ENCODE peak calls at places on chromosomes 13 and 19, in nine cellular contexts. G is body of pancreas, H is prostate gland, F is transverse colon, Q is spleen, K is IMR-90, N is thyroid gland, S is tibial nerve, J is testis. P is an unnamed sample.

GRCh38 chr13:26484196-26484595 is 73.3 kb upstream of the WASF3 start:
- DNase-seq in F (no peak), Q (no peak), G (no peak), H (no peak), J (no peak), K (no peak), N (no peak), S (no peak), P (no peak)

GRCh38 chr13:39452412-39452811 is 150.6 kb downstream of the LHFPL6 start:
- DNase-seq in S (no peak), Q (no peak), N (no peak), J (no peak), G (no peak), F (no peak), K (no peak), H (no peak), P (no peak)

GRCh38 chr19:13906525-13906904 is 514 bp downstream of the CC2D1A start:
- DNase-seq in G (peak; percentile 64), S (no peak), Q (no peak), H (no peak), K (no peak), F (peak; percentile 82), J (peak; percentile 27), N (peak; percentile 64), P (no peak)

GRCh38 chr13:50910483-50910805 is 853 bp downstream of the RNASEH2B start:
- DNase-seq in S (peak; percentile 16), G (no peak), K (peak; percentile 42), Q (no peak), H (no peak), N (no peak), J (no peak), F (no peak), P (no peak)

GRCh38 chr13:45413826-45414312 is 4.3 kb downstream of the SLC25A30 start:
- DNase-seq in H (no peak), J (no peak), Q (no peak), F (no peak), S (no peak), N (no peak), K (no peak), G (no peak), P (no peak)

GRCh38 chr13:19888799-19889198 is 25.4 kb upstream of the ZMYM5 start:
- DNase-seq in H (no peak), J (no peak), K (peak; percentile 38), S (no peak), Q (no peak), F (no peak), G (no peak), N (no peak), P (no peak)

GRCh38 chr13:95267662-95268369 is 33.4 kb downstream of the ABCC4 start:
- DNase-seq in S (no peak), G (no peak), J (no peak), K (peak; percentile 96), H (peak; percentile 61), Q (no peak), F (peak; percentile 40), N (peak; percentile 13), P (no peak)

GRCh38 chr19:40280608-40281221 is 4.4 kb downstream of the AKT2 start:
- DNase-seq in F (peak; percentile 88), K (no peak), Q (peak; percentile 66), N (peak; percentile 65), G (peak; percentile 39), H (peak; percentile 70), S (no peak), J (peak; percentile 60), P (peak; percentile 84)

GRCh38 chr19:16301999-16302694 is 22.5 kb upstream of the KLF2 start:
- DNase-seq in N (no peak), G (no peak), H (no peak), S (no peak), F (no peak), Q (no peak), K (peak; percentile 54), J (no peak), P (peak; percentile 81)

GRCh38 chr13:112890316-112891131 is 78.5 kb upstream of the MCF2L start:
- DNase-seq in J (no peak), K (no peak), G (no peak), S (no peak), Q (peak; percentile 72), N (no peak), H (no peak), F (no peak), P (no peak)

GRCh38 chr19:29662604-29663404 is 2.5 kb upstream of the PLEKHF1 start:
- DNase-seq in J (peak; percentile 65), K (peak; percentile 94), G (peak; percentile 60), Q (peak; percentile 78), S (peak; percentile 46), H (peak; percentile 80), N (peak; percentile 84), F (peak; percentile 52), P (peak; percentile 71)

GRCh38 chr19:13169769-13170168 is 19.6 kb downstream of the IER2 start:
- DNase-seq in G (no peak), J (no peak), S (no peak), H (no peak), Q (no peak), K (peak; percentile 65), F (peak; percentile 60), N (no peak), P (no peak)

GRCh38 chr19:29263305-29264080 is 50.5 kb upstream of the UQCRFS1 start:
- DNase-seq in G (peak; percentile 45), H (no peak), S (peak; percentile 55), K (peak; percentile 17), F (peak; percentile 34), N (peak; percentile 13), Q (no peak), J (peak; percentile 69), P (peak; percentile 26)

GRCh38 chr19:10137751-10138682 is 18.3 kb upstream of the EIF3G start:
- DNase-seq in J (no peak), Q (no peak), S (no peak), G (no peak), N (no peak), K (no peak), F (no peak), H (no peak), P (no peak)

GRCh38 chr19:20247016-20247683 is 80.1 kb downstream of the ZNF486 start:
- DNase-seq in H (peak; percentile 19), F (no peak), Q (no peak), S (no peak), N (peak; percentile 82), G (peak; percentile 67), J (peak; percentile 72), K (no peak), P (no peak)

GRCh38 chr19:32863841-32864240 is 5.7 kb downstream of the SLC7A9 start:
- DNase-seq in F (no peak), Q (peak; percentile 63), S (no peak), J (no peak), H (no peak), N (no peak), K (no peak), G (no peak), P (no peak)

GRCh38 chr13:90396266-90396665 is 951.2 kb upstream of the MIR17HG start:
- DNase-seq in K (no peak), Q (no peak), N (no peak), J (no peak), F (no peak), H (no peak), G (no peak), S (no peak), P (no peak)

DNA sequence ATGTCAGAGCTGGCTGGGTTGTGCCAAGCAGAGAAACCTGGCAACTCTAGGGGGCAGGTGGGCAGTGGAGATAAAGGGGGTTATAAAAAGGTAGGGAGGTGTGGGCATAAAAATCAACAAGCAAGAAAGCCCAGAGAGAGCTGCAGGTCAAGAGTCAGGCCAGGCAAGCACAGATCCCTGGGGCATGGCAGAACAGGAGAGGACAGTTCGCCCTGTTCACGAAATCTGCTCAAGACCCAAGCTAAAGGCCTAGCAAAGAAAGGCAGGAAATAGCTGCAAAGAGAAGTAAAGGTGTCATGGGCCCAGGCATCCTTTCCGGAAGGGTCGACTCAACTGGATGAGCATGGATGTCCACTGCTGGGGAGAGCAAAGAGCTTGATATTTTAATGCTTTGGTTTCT is 3.4 kb downstream of the MBNL2 start:
- DNase-seq in F (no peak), H (no peak), J (no peak), N (no peak), K (no peak), G (no peak), Q (no peak), S (no peak), P (no peak)
- H3K27me3 ChIP-seq in F (no peaks in the 10 kb centered on the region), H (no peaks in the 10 kb centered on the region), J (no peaks in the 10 kb centered on the region), N (no peaks in the 10 kb centered on the region), K (no peaks in the 10 kb centered on the region), G (no peaks in the 10 kb centered on the region), Q (no peaks in the 10 kb centered on the region), S (no peaks in the 10 kb centered on the region), P (no peaks in the 10 kb centered on the region)

GRCh38 chr13:74922963-74923362 is 559.0 kb downstream of the TBC1D4 start:
- DNase-seq in F (no peak), J (no peak), S (no peak), N (no peak), G (no peak), K (no peak), H (no peak), Q (no peak), P (no peak)
- TF ChIP-seq POLR2A in F (no peak), J (no peak), S (no peak), N (no peak), G (no peak), K (no peak), H (no peak), Q (no peak), P (no peak)

GRCh38 chr13:98976941-98977340 is 923 bp downstream of the DOCK9 start:
- DNase-seq in Q (no peak), N (no peak), G (no peak), J (no peak), S (no peak), H (no peak), F (no peak), K (peak; percentile 12), P (no peak)

GRCh38 chr13:98977568-98978270 is at the start of gene DOCK9:
- DNase-seq in H (peak; percentile 58), G (peak; percentile 49), S (peak; percentile 53), F (peak; percentile 34), N (peak; percentile 75), J (peak; percentile 79), Q (no peak), K (peak; percentile 65), P (peak; percentile 23)

GRCh38 chr13:98978280-98978679 is 416 bp upstream of the DOCK9 start:
- DNase-seq in K (peak; percentile 90), H (no peak), N (no peak), G (no peak), S (no peak), J (no peak), F (no peak), Q (no peak), P (no peak)

GRCh38 chr13:98976338-98976737 is 1.5 kb downstream of the DOCK9 start:
- DNase-seq in N (no peak), S (no peak), Q (no peak), J (no peak), H (no peak), F (no peak), K (peak; percentile 53), G (no peak), P (no peak)

GRCh38 chr13:98979012-98979411 is 1.1 kb upstream of the DOCK9 start:
- DNase-seq in F (no peak), Q (no peak), N (no peak), G (no peak), J (no peak), H (no peak), S (no peak), K (no peak), P (no peak)
- H3K27ac ChIP-seq in F (no peak overlapping the region), Q (no peak overlapping the region), N (peak overlapping the region; percentile 50), G (no peak overlapping the region), J (no peak overlapping the region), H (no peak overlapping the region), S (peak overlapping the region; percentile 85), K (no peak overlapping the region), P (peak overlapping the region; percentile 77)

GRCh38 chr19:7912697-7913564 is 1.7 kb upstream of the TGFBR3L start:
- DNase-seq in N (no peak), S (no peak), K (no peak), J (no peak), Q (peak; percentile 74), F (no peak), H (no peak), G (no peak), P (no peak)
- H3K27me3 ChIP-seq in N (no peaks in the 10 kb centered on the region), S (no peaks in the 10 kb centered on the region), K (peaks cover 11% of the 10 kb centered on the region), J (no peaks in the 10 kb centered on the region), Q (peaks cover 39% of the 10 kb centered on the region), F (peaks cover 41% of the 10 kb centered on the region), H (no peaks in the 10 kb centered on the region), G (peaks cover 18% of the 10 kb centered on the region), P (peaks cover 34% of the 10 kb centered on the region)

P was measured in gastrocnemius medialis.